ENCODE peak calls at places on chromosomes 5 and 9, in eight cellular contexts. One of them, this sample, is unnamed.

GRCh38 chr5:115262405-115263247 is at the start of gene PGGT1B:
- DNase-seq in PC-9: peak
- DNase-seq in neural crest cell: peak
- DNase-seq in H54: peak
- DNase-seq in astrocyte of the hippocampus: peak
- DNase-seq in occipital lobe: peak
- DNase-seq in T47D: peak
- DNase-seq in NCI-H2081: peak
- DNase-seq in this sample: peak

GRCh38 chr5:81165493-81166119 is 67.5 kb upstream of the CKMT2 start:
- DNase-seq in T47D: peak
- DNase-seq in NCI-H2081: peak
- DNase-seq in astrocyte of the hippocampus: peak
- DNase-seq in PC-9: peak
- DNase-seq in H54: peak
- DNase-seq in occipital lobe: peak
- DNase-seq in neural crest cell: peak
- DNase-seq in this sample: peak

GRCh38 chr5:6899215-6899614 is 186.0 kb downstream of the TENT4A start:
- DNase-seq in PC-9: no peak
- DNase-seq in occipital lobe: no peak
- DNase-seq in NCI-H2081: peak
- DNase-seq in neural crest cell: no peak
- DNase-seq in astrocyte of the hippocampus: peak
- DNase-seq in H54: no peak
- DNase-seq in T47D: no peak
- DNase-seq in this sample: peak

GRCh38 chr5:36363101-36363500 is 61.4 kb upstream of the RANBP3L start:
- DNase-seq in neural crest cell: no peak
- DNase-seq in NCI-H2081: no peak
- DNase-seq in H54: peak
- DNase-seq in T47D: no peak
- DNase-seq in astrocyte of the hippocampus: peak
- DNase-seq in occipital lobe: no peak
- DNase-seq in PC-9: no peak
- DNase-seq in this sample: no peak

GRCh38 chr9:128999581-129000206 is 28.4 kb downstream of the SH3GLB2 start:
- DNase-seq in neural crest cell: no peak
- DNase-seq in T47D: no peak
- DNase-seq in PC-9: no peak
- DNase-seq in H54: no peak
- DNase-seq in occipital lobe: no peak
- DNase-seq in astrocyte of the hippocampus: no peak
- DNase-seq in NCI-H2081: no peak
- DNase-seq in this sample: no peak

GRCh38 chr5:1494780-1495524 is 28.8 kb downstream of the LPCAT1 start:
- DNase-seq in NCI-H2081: no peak
- DNase-seq in H54: no peak
- DNase-seq in neural crest cell: no peak
- DNase-seq in T47D: no peak
- DNase-seq in occipital lobe: no peak
- DNase-seq in PC-9: no peak
- DNase-seq in astrocyte of the hippocampus: no peak
- DNase-seq in this sample: peak

GRCh38 chr5:21774791-21775190 is 1078.4 kb downstream of the CDH12 start:
- DNase-seq in NCI-H2081: no peak
- DNase-seq in T47D: no peak
- DNase-seq in H54: peak
- DNase-seq in PC-9: peak
- DNase-seq in neural crest cell: no peak
- DNase-seq in occipital lobe: no peak
- DNase-seq in astrocyte of the hippocampus: peak
- DNase-seq in this sample: no peak

GRCh38 chr9:37284631-37285030 is 137.9 kb upstream of the GRHPR start:
- DNase-seq in astrocyte of the hippocampus: no peak
- DNase-seq in occipital lobe: no peak
- DNase-seq in T47D: no peak
- DNase-seq in neural crest cell: no peak
- DNase-seq in H54: no peak
- DNase-seq in PC-9: no peak
- DNase-seq in NCI-H2081: no peak
- DNase-seq in this sample: no peak

GRCh38 chr5:124236366-124237231 is 509.8 kb downstream of the ZNF608 start:
- DNase-seq in occipital lobe: no peak
- DNase-seq in astrocyte of the hippocampus: no peak
- DNase-seq in neural crest cell: no peak
- DNase-seq in PC-9: no peak
- DNase-seq in T47D: no peak
- DNase-seq in H54: no peak
- DNase-seq in NCI-H2081: peak
- DNase-seq in this sample: no peak

GRCh38 chr5:83363876-83364275 is 107.7 kb upstream of the VCAN start:
- DNase-seq in T47D: no peak
- DNase-seq in PC-9: no peak
- DNase-seq in H54: no peak
- DNase-seq in neural crest cell: no peak
- DNase-seq in occipital lobe: no peak
- DNase-seq in astrocyte of the hippocampus: no peak
- DNase-seq in NCI-H2081: no peak
- DNase-seq in this sample: no peak

GRCh38 chr5:138981606-138982005 is 106.5 kb upstream of the LRRTM2 start:
- DNase-seq in astrocyte of the hippocampus: peak
- DNase-seq in neural crest cell: no peak
- DNase-seq in NCI-H2081: no peak
- DNase-seq in occipital lobe: peak
- DNase-seq in T47D: no peak
- DNase-seq in H54: no peak
- DNase-seq in PC-9: no peak
- DNase-seq in this sample: no peak